ENCODE peak calls at places on chromosomes 12 and 14, in four cellular contexts. One of them, this sample, is unnamed.

GRCh38 chr12:109827566-109828550 is 5.3 kb downstream of the TRPV4 start:
- DNase-seq in suprapubic skin: no peak
- DNase-seq in mucosa of gallbladder: peak; percentile 20
- DNase-seq in GM03348: no peak
- DNase-seq in this sample: peak; percentile 77

GRCh38 chr12:113214938-113215400 is 6.3 kb upstream of the TPCN1 start:
- DNase-seq in mucosa of gallbladder: peak; percentile 45
- DNase-seq in GM03348: peak; percentile 88
- DNase-seq in suprapubic skin: peak; percentile 91
- DNase-seq in this sample: peak; percentile 76

GRCh38 chr14:59376691-59377090 is 88.5 kb downstream of the GPR135 start:
- DNase-seq in GM03348: no peak
- DNase-seq in suprapubic skin: no peak
- DNase-seq in mucosa of gallbladder: no peak
- DNase-seq in this sample: no peak

GRCh38 chr12:80690090-80690489 is 17.3 kb upstream of the MYF6 start:
- DNase-seq in GM03348: no peak
- DNase-seq in suprapubic skin: no peak
- DNase-seq in mucosa of gallbladder: no peak
- DNase-seq in this sample: no peak

GRCh38 chr12:6957741-6958608 is 6.8 kb downstream of the PTPN6 start:
- DNase-seq in GM03348: no peak
- DNase-seq in mucosa of gallbladder: no peak
- DNase-seq in suprapubic skin: no peak
- DNase-seq in this sample: peak; percentile 38

GRCh38 chr12:76275511-76276093 is 72.6 kb downstream of the BBS10 start:
- DNase-seq in mucosa of gallbladder: no peak
- DNase-seq in GM03348: no peak
- DNase-seq in suprapubic skin: no peak
- DNase-seq in this sample: no peak

GRCh38 chr14:28830115-28830534 is 63.5 kb downstream of the FOXG1 start:
- DNase-seq in GM03348: no peak
- DNase-seq in mucosa of gallbladder: no peak
- DNase-seq in suprapubic skin: no peak
- DNase-seq in this sample: no peak

GRCh38 chr12:13727707-13728147 is 253.7 kb downstream of the GRIN2B start:
- DNase-seq in suprapubic skin: no peak
- DNase-seq in mucosa of gallbladder: no peak
- DNase-seq in GM03348: no peak
- DNase-seq in this sample: no peak

GRCh38 chr12:69151254-69151751 is 88.1 kb upstream of the CPSF6 start:
- DNase-seq in GM03348: no peak
- DNase-seq in suprapubic skin: no peak
- DNase-seq in mucosa of gallbladder: peak; percentile 42
- DNase-seq in this sample: no peak

GRCh38 chr12:60196366-60196765 is 600.5 kb downstream of the SLC16A7 start:
- DNase-seq in mucosa of gallbladder: no peak
- DNase-seq in GM03348: no peak
- DNase-seq in suprapubic skin: no peak
- DNase-seq in this sample: no peak

GRCh38 chr14:75905505-75905904 is 76.3 kb downstream of the TGFB3 start:
- DNase-seq in GM03348: no peak
- DNase-seq in suprapubic skin: no peak
- DNase-seq in mucosa of gallbladder: peak; percentile 42
- DNase-seq in this sample: peak; percentile 65

GRCh38 chr12:47020211-47020821 is 59.1 kb upstream of the PCED1B start:
- DNase-seq in GM03348: no peak
- DNase-seq in mucosa of gallbladder: no peak
- DNase-seq in suprapubic skin: no peak
- DNase-seq in this sample: no peak

GRCh38 chr12:53055471-53056266 is 5.8 kb downstream of the TNS2 start:
- DNase-seq in mucosa of gallbladder: no peak
- DNase-seq in suprapubic skin: peak; percentile 70
- DNase-seq in GM03348: no peak
- DNase-seq in this sample: no peak

GRCh38 chr14:32507029-32507984 is 178.2 kb downstream of the AKAP6 start:
- DNase-seq in suprapubic skin: no peak
- DNase-seq in GM03348: peak; percentile 68
- DNase-seq in mucosa of gallbladder: no peak
- DNase-seq in this sample: no peak

GRCh38 chr14:83960832-83961512 is 1569.0 kb upstream of the FLRT2 start:
- DNase-seq in mucosa of gallbladder: no peak
- DNase-seq in suprapubic skin: no peak
- DNase-seq in GM03348: no peak
- DNase-seq in this sample: no peak

GRCh38 chr12:1013618-1014489 is 22.8 kb downstream of the ERC1 start:
- DNase-seq in mucosa of gallbladder: no peak
- DNase-seq in GM03348: no peak
- DNase-seq in suprapubic skin: no peak
- DNase-seq in this sample: no peak

GRCh38 chr12:39157696-39158342 is 252.4 kb upstream of the CPNE8 start:
- DNase-seq in GM03348: no peak
- DNase-seq in mucosa of gallbladder: no peak
- DNase-seq in suprapubic skin: no peak
- DNase-seq in this sample: no peak

GRCh38 chr14:22466520-22466919 is 122.5 kb downstream of the DAD1 start:
- DNase-seq in GM03348: no peak
- DNase-seq in mucosa of gallbladder: no peak
- DNase-seq in suprapubic skin: no peak
- DNase-seq in this sample: no peak

GRCh38 chr12:3995276-3995675 is 122.1 kb upstream of the PARP11 start:
- DNase-seq in suprapubic skin: no peak
- DNase-seq in mucosa of gallbladder: no peak
- DNase-seq in GM03348: no peak
- DNase-seq in this sample: no peak

GRCh38 chr12:121227294-121227693 is 17.4 kb downstream of the P2RX4 start:
- DNase-seq in suprapubic skin: no peak
- DNase-seq in GM03348: no peak
- DNase-seq in mucosa of gallbladder: peak; percentile 79
- DNase-seq in this sample: no peak

GRCh38 chr12:18754118-18754707 is 16.3 kb downstream of the CAPZA3 start:
- DNase-seq in mucosa of gallbladder: no peak
- DNase-seq in GM03348: no peak
- DNase-seq in suprapubic skin: no peak
- DNase-seq in this sample: no peak

GRCh38 chr14:61126083-61126962 is 145.3 kb downstream of the SLC38A6 start:
- DNase-seq in mucosa of gallbladder: no peak
- DNase-seq in suprapubic skin: no peak
- DNase-seq in GM03348: no peak
- DNase-seq in this sample: no peak